ENCODE peak calls at places on chromosomes 3 and 15, in four cellular contexts. One of them, this sample, is unnamed.
A peak's percentile ranks its signal among the peaks of the same experiment; 100 is the strongest.

GRCh38 chr3:76523337-76523736 is 516.6 kb upstream of the ROBO2 start:
- DNase-seq in K562: no peak
- DNase-seq in HepG2: no peak
- DNase-seq in GM12878: no peak
- DNase-seq in this sample: no peak

GRCh38 chr15:91228890-91229289 is 128.8 kb downstream of the SV2B start:
- DNase-seq in GM12878: no peak
- DNase-seq in K562: no peak
- DNase-seq in HepG2: peak; percentile 12
- DNase-seq in this sample: no peak

GRCh38 chr15:55816017-55816416 is 73.1 kb upstream of the PRTG start:
- DNase-seq in HepG2: no peak
- DNase-seq in K562: no peak
- DNase-seq in GM12878: no peak
- DNase-seq in this sample: no peak

GRCh38 chr3:108724101-108724500 is 33.1 kb downstream of the RETNLB start:
- DNase-seq in GM12878: no peak
- DNase-seq in HepG2: no peak
- DNase-seq in K562: no peak
- DNase-seq in this sample: no peak

GRCh38 chr3:64642327-64643151 is 45.3 kb downstream of the ADAMTS9 start:
- DNase-seq in GM12878: no peak
- DNase-seq in K562: no peak
- DNase-seq in HepG2: no peak
- DNase-seq in this sample: peak; percentile 24

GRCh38 chr15:70533931-70534742 is 229.2 kb downstream of the UACA start:
- DNase-seq in GM12878: no peak
- DNase-seq in HepG2: no peak
- DNase-seq in K562: no peak
- DNase-seq in this sample: no peak

GRCh38 chr3:138009476-138010272 is at the start of gene CLDN18:
- DNase-seq in GM12878: no peak
- DNase-seq in K562: no peak
- DNase-seq in HepG2: no peak
- DNase-seq in this sample: peak; percentile 57

GRCh38 chr3:25380222-25380739 is 47.8 kb upstream of the RARB start:
- DNase-seq in HepG2: no peak
- DNase-seq in GM12878: no peak
- DNase-seq in K562: no peak
- DNase-seq in this sample: no peak

GRCh38 chr15:89406756-89407650 is 72.4 kb upstream of the POLG start:
- DNase-seq in GM12878: no peak
- DNase-seq in HepG2: no peak
- DNase-seq in K562: no peak
- DNase-seq in this sample: peak; percentile 70

GRCh38 chr15:72968531-72968922 is 83.7 kb upstream of the NEO1 start:
- DNase-seq in K562: no peak
- DNase-seq in HepG2: no peak
- DNase-seq in GM12878: no peak
- DNase-seq in this sample: no peak

GRCh38 chr3:62758296-62759066 is 116.7 kb downstream of the CADPS start:
- DNase-seq in GM12878: no peak
- DNase-seq in HepG2: no peak
- DNase-seq in K562: no peak
- DNase-seq in this sample: no peak

GRCh38 chr3:196634224-196634623 is 5.3 kb upstream of the NRROS start:
- DNase-seq in HepG2: no peak
- DNase-seq in K562: no peak
- DNase-seq in GM12878: no peak
- DNase-seq in this sample: no peak

GRCh38 chr3:46369675-46370132 is 1.0 kb upstream of the CCR5 start:
- DNase-seq in GM12878: no peak
- DNase-seq in HepG2: no peak
- DNase-seq in K562: no peak
- DNase-seq in this sample: no peak

GRCh38 chr15:67189326-67190051 is 65.0 kb downstream of the AAGAB start:
- DNase-seq in GM12878: no peak
- DNase-seq in HepG2: no peak
- DNase-seq in K562: no peak
- DNase-seq in this sample: no peak

GRCh38 chr15:50939911-50940310 is 31.4 kb downstream of the AP4E1 start:
- DNase-seq in GM12878: no peak
- DNase-seq in HepG2: peak; percentile 30
- DNase-seq in K562: no peak
- DNase-seq in this sample: no peak

GRCh38 chr15:31027948-31028586 is 36.6 kb upstream of the MTMR10 start:
- DNase-seq in K562: no peak
- DNase-seq in HepG2: no peak
- DNase-seq in GM12878: no peak
- DNase-seq in this sample: no peak

GRCh38 chr3:161215186-161215585 is 5.9 kb upstream of the NMD3 start:
- DNase-seq in GM12878: no peak
- DNase-seq in HepG2: peak; percentile 58
- DNase-seq in K562: no peak
- DNase-seq in this sample: no peak

GRCh38 chr15:28985691-28986090 is 99.9 kb downstream of the APBA2 start:
- DNase-seq in GM12878: no peak
- DNase-seq in HepG2: no peak
- DNase-seq in K562: no peak
- DNase-seq in this sample: no peak

GRCh38 chr3:112411425-112411824 is 78.5 kb downstream of the CD200 start:
- DNase-seq in HepG2: no peak
- DNase-seq in K562: no peak
- DNase-seq in GM12878: no peak
- DNase-seq in this sample: no peak

GRCh38 chr3:99967796-99968195 is 146.5 kb downstream of the FILIP1L start:
- DNase-seq in K562: no peak
- DNase-seq in GM12878: no peak
- DNase-seq in HepG2: no peak
- DNase-seq in this sample: no peak

GRCh38 chr15:41583795-41584194 is 24.8 kb downstream of the TYRO3 start:
- DNase-seq in HepG2: peak; percentile 62
- DNase-seq in K562: no peak
- DNase-seq in GM12878: no peak
- DNase-seq in this sample: no peak

GRCh38 chr15:62607643-62608042 is 434.9 kb upstream of the TPM1 start:
- DNase-seq in GM12878: no peak
- DNase-seq in K562: no peak
- DNase-seq in HepG2: no peak
- DNase-seq in this sample: no peak

GRCh38 chr15:42156266-42156922 is at the start of gene PLA2G4F:
- DNase-seq in GM12878: no peak
- DNase-seq in HepG2: no peak
- DNase-seq in K562: no peak
- DNase-seq in this sample: no peak

GRCh38 chr3:53493997-53494791 is at the start of gene CACNA1D:
- DNase-seq in HepG2: no peak
- DNase-seq in K562: no peak
- DNase-seq in GM12878: no peak
- DNase-seq in this sample: peak; percentile 90

GRCh38 chr3:39804951-39805350 is 4.5 kb upstream of the MYRIP start:
- DNase-seq in K562: no peak
- DNase-seq in HepG2: no peak
- DNase-seq in GM12878: no peak
- DNase-seq in this sample: no peak

GRCh38 chr15:101092186-101092866 is 159.5 kb downstream of the CHSY1 start:
- DNase-seq in GM12878: no peak
- DNase-seq in K562: no peak
- DNase-seq in HepG2: no peak
- DNase-seq in this sample: no peak

GRCh38 chr15:71275098-71275497 is 159.8 kb downstream of the THSD4 start:
- DNase-seq in K562: no peak
- DNase-seq in HepG2: no peak
- DNase-seq in GM12878: no peak
- DNase-seq in this sample: no peak

GRCh38 chr3:65039754-65040210 is 352.0 kb upstream of the ADAMTS9 start:
- DNase-seq in K562: peak; percentile 77
- DNase-seq in GM12878: no peak
- DNase-seq in HepG2: peak; percentile 67
- DNase-seq in this sample: no peak

GRCh38 chr15:67013696-67014095 is 51.7 kb upstream of the SMAD3 start:
- DNase-seq in HepG2: no peak
- DNase-seq in GM12878: no peak
- DNase-seq in K562: no peak
- DNase-seq in this sample: peak; percentile 55

GRCh38 chr3:33915796-33916589 is 117.6 kb downstream of the PDCD6IP start:
- DNase-seq in HepG2: peak; percentile 3
- DNase-seq in GM12878: no peak
- DNase-seq in K562: no peak
- DNase-seq in this sample: peak; percentile 25

GRCh38 chr3:27184261-27184660 is 184.9 kb downstream of the NEK10 start:
- DNase-seq in GM12878: no peak
- DNase-seq in K562: no peak
- DNase-seq in HepG2: no peak
- DNase-seq in this sample: no peak

GRCh38 chr15:71203573-71204444 is 88.5 kb downstream of the THSD4 start:
- DNase-seq in HepG2: no peak
- DNase-seq in K562: no peak
- DNase-seq in GM12878: no peak
- DNase-seq in this sample: peak; percentile 71

DNA sequence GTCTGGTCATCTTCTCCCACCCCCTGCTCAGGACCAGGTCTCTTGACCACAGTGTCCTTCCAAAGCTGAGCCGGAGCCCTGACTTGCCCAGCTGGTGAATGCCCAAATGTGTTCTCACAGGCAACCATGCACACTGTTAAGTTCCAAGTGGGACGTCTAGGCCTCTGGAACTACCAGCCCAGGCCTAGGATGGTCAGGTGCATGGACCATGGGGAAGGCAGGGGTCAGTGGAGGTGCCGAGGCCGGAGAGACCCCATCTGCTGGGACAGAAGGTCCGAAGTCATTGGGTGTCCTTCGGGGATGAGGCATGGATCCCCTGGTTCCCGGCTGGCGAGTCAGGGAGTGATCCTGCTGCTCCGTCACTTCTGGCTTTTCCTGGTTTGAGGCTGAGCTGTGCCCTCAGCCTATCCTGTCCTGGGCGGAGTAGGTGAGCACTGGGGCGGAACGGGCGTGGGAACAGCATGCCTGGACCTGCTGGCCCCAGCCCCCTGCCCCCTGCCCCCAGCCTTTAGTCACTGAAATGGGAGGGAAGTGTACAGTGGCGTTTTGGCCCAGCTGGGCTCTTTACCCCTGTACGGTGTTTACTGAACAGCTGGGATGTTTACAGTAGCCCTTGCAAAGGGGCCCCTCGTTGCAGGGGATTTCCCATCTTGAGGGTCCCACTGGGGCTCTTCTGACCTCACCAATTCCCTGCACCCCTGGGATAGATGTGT is 12.1 kb downstream of the SEMA3F start:
- DNase-seq in HepG2: peak; percentile 68
- DNase-seq in K562: no peak
- DNase-seq in GM12878: no peak
- DNase-seq in this sample: no peak
- TF ChIP-seq ATF2 in HepG2: peak; percentile 8
- TF ChIP-seq ATF2 in K562: no peak
- TF ChIP-seq ATF2 in GM12878: no peak
- TF ChIP-seq ATF2 in this sample: no peak

GRCh38 chr3:31364711-31365110 is 168.0 kb upstream of the STT3B start:
- DNase-seq in K562: no peak
- DNase-seq in GM12878: no peak
- DNase-seq in HepG2: no peak
- DNase-seq in this sample: no peak

GRCh38 chr3:31361391-31362273 is 171.1 kb upstream of the STT3B start:
- DNase-seq in GM12878: no peak
- DNase-seq in HepG2: no peak
- DNase-seq in K562: no peak
- DNase-seq in this sample: no peak

GRCh38 chr3:31369637-31370036 is 163.1 kb upstream of the STT3B start:
- DNase-seq in GM12878: no peak
- DNase-seq in HepG2: peak; percentile 29
- DNase-seq in K562: no peak
- DNase-seq in this sample: no peak

GRCh38 chr3:31358473-31359075 is 174.2 kb upstream of the STT3B start:
- DNase-seq in GM12878: no peak
- DNase-seq in HepG2: no peak
- DNase-seq in K562: no peak
- DNase-seq in this sample: no peak

GRCh38 chr3:31364188-31364587 is 168.5 kb upstream of the STT3B start:
- DNase-seq in GM12878: no peak
- DNase-seq in HepG2: no peak
- DNase-seq in K562: no peak
- DNase-seq in this sample: no peak
- TF ChIP-seq ESRRA in GM12878: no peak
- TF ChIP-seq ESRRA in HepG2: no peak
- TF ChIP-seq ESRRA in K562: no peak
- TF ChIP-seq ESRRA in this sample: no peak

GRCh38 chr15:39643747-39644520 is 63.1 kb downstream of the THBS1 start:
- DNase-seq in K562: no peak
- DNase-seq in HepG2: no peak
- DNase-seq in GM12878: no peak
- DNase-seq in this sample: no peak

GRCh38 chr15:39640665-39641064 is 59.8 kb downstream of the THBS1 start:
- DNase-seq in GM12878: no peak
- DNase-seq in HepG2: no peak
- DNase-seq in K562: no peak
- DNase-seq in this sample: no peak

GRCh38 chr15:39639037-39639436 is 58.2 kb downstream of the THBS1 start:
- DNase-seq in HepG2: peak; percentile 51
- DNase-seq in GM12878: no peak
- DNase-seq in K562: no peak
- DNase-seq in this sample: no peak

GRCh38 chr15:39642011-39642640 is 61.2 kb downstream of the THBS1 start:
- DNase-seq in GM12878: no peak
- DNase-seq in K562: no peak
- DNase-seq in HepG2: no peak
- DNase-seq in this sample: no peak

DNA sequence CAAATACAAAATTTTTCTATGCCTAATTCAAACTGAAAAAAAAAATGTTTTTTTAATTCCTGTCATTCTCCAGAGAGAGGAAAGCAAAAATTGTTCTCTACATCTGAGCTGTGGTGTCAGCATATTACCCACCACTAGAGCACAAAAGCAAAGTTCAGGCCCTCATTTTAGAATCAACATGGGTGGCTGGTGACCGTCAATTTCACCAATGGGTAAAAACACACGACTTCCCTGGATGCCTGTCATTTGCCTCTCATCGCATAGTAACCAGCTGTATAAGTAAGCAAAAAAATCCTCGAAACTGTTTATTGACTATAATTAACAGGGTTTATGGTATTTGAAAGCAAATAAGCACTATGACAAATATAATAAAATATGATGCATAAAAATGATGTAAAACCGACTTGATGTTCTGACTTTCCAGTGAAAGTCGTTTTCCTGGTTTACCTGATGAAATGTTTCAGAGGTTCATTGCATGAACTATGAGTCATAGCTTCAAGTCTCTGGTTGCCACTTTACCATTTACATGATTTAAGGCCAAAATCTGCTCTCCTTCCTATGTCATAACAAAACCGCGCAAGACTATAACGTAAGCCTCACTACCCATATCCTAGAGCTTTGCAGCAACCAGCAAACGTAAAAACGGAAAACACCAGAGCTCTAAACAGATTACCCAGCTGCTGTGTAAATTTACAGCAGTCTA is 60.5 kb downstream of the THBS1 start:
- DNase-seq in HepG2: no peak
- DNase-seq in GM12878: no peak
- DNase-seq in K562: no peak
- DNase-seq in this sample: no peak
- TF ChIP-seq ATF2 in HepG2: no peak
- TF ChIP-seq ATF2 in GM12878: no peak
- TF ChIP-seq ATF2 in K562: no peak
- TF ChIP-seq ATF2 in this sample: no peak

GRCh38 chr3:149013726-149014125 is 22.4 kb downstream of the GYG1 start:
- DNase-seq in K562: no peak
- DNase-seq in HepG2: no peak
- DNase-seq in GM12878: no peak
- DNase-seq in this sample: no peak
- TF ChIP-seq ESRRA in K562: no peak
- TF ChIP-seq ESRRA in HepG2: no peak
- TF ChIP-seq ESRRA in GM12878: no peak
- TF ChIP-seq ESRRA in this sample: no peak

This sample was measured in WTC11.